ENCODE peak calls at places on chromosomes 3 and 15, in six cellular contexts. One of them, this sample, is unnamed.

GRCh38 chr3:18501679-18502343 is 76.7 kb upstream of the SATB1 start:
- DNase-seq in cardiac septum: no peak
- DNase-seq in Daoy: no peak
- DNase-seq in activated CD4-positive, CD25-positive, alpha-beta regulatory T cell treated with anti-CD3 and anti-CD28 coated beads, Interleukin-2, amount 50 U/mL, for 72 hours: no peak
- DNase-seq in AG08396: no peak
- DNase-seq in left ventricle myocardium superior: no peak
- DNase-seq in this sample: no peak

GRCh38 chr15:75171408-75171807 is 30.3 kb upstream of the C15orf39 start:
- DNase-seq in cardiac septum: no peak
- DNase-seq in Daoy: peak; percentile 88
- DNase-seq in activated CD4-positive, CD25-positive, alpha-beta regulatory T cell treated with anti-CD3 and anti-CD28 coated beads, Interleukin-2, amount 50 U/mL, for 72 hours: no peak
- DNase-seq in AG08396: peak; percentile 70
- DNase-seq in left ventricle myocardium superior: no peak
- DNase-seq in this sample: no peak

GRCh38 chr15:28125673-28126651 is 26.8 kb upstream of the OCA2 start:
- DNase-seq in cardiac septum: peak; percentile 31
- DNase-seq in Daoy: peak; percentile 23
- DNase-seq in activated CD4-positive, CD25-positive, alpha-beta regulatory T cell treated with anti-CD3 and anti-CD28 coated beads, Interleukin-2, amount 50 U/mL, for 72 hours: no peak
- DNase-seq in AG08396: peak; percentile 62
- DNase-seq in left ventricle myocardium superior: no peak
- DNase-seq in this sample: no peak

GRCh38 chr3:144502398-144502797 is 530.8 kb downstream of the DIPK2A start:
- DNase-seq in cardiac septum: no peak
- DNase-seq in Daoy: no peak
- DNase-seq in activated CD4-positive, CD25-positive, alpha-beta regulatory T cell treated with anti-CD3 and anti-CD28 coated beads, Interleukin-2, amount 50 U/mL, for 72 hours: no peak
- DNase-seq in AG08396: no peak
- DNase-seq in left ventricle myocardium superior: no peak
- DNase-seq in this sample: no peak

GRCh38 chr3:136266468-136266867 is 16.3 kb downstream of the PCCB start:
- DNase-seq in cardiac septum: no peak
- DNase-seq in Daoy: peak; percentile 13
- DNase-seq in activated CD4-positive, CD25-positive, alpha-beta regulatory T cell treated with anti-CD3 and anti-CD28 coated beads, Interleukin-2, amount 50 U/mL, for 72 hours: no peak
- DNase-seq in AG08396: peak; percentile 21
- DNase-seq in left ventricle myocardium superior: no peak
- DNase-seq in this sample: peak; percentile 55

GRCh38 chr3:150216041-150216811 is 191.9 kb upstream of the TSC22D2 start:
- DNase-seq in cardiac septum: peak; percentile 84
- DNase-seq in Daoy: peak; percentile 68
- DNase-seq in activated CD4-positive, CD25-positive, alpha-beta regulatory T cell treated with anti-CD3 and anti-CD28 coated beads, Interleukin-2, amount 50 U/mL, for 72 hours: no peak
- DNase-seq in AG08396: peak; percentile 41
- DNase-seq in left ventricle myocardium superior: peak; percentile 63
- DNase-seq in this sample: no peak

GRCh38 chr3:158455406-158455805 is 115.6 kb upstream of the MLF1 start:
- DNase-seq in cardiac septum: no peak
- DNase-seq in Daoy: no peak
- DNase-seq in activated CD4-positive, CD25-positive, alpha-beta regulatory T cell treated with anti-CD3 and anti-CD28 coated beads, Interleukin-2, amount 50 U/mL, for 72 hours: no peak
- DNase-seq in AG08396: no peak
- DNase-seq in left ventricle myocardium superior: no peak
- DNase-seq in this sample: no peak

GRCh38 chr15:74642328-74642723 is 26.7 kb downstream of the CLK3 start:
- DNase-seq in cardiac septum: no peak
- DNase-seq in Daoy: no peak
- DNase-seq in activated CD4-positive, CD25-positive, alpha-beta regulatory T cell treated with anti-CD3 and anti-CD28 coated beads, Interleukin-2, amount 50 U/mL, for 72 hours: no peak
- DNase-seq in AG08396: no peak
- DNase-seq in left ventricle myocardium superior: no peak
- DNase-seq in this sample: no peak

GRCh38 chr3:13365390-13366379 is 54.4 kb downstream of the NUP210 start:
- DNase-seq in cardiac septum: no peak
- DNase-seq in Daoy: no peak
- DNase-seq in activated CD4-positive, CD25-positive, alpha-beta regulatory T cell treated with anti-CD3 and anti-CD28 coated beads, Interleukin-2, amount 50 U/mL, for 72 hours: no peak
- DNase-seq in AG08396: no peak
- DNase-seq in left ventricle myocardium superior: no peak
- DNase-seq in this sample: no peak

GRCh38 chr15:93027413-93027812 is 61.6 kb downstream of the RGMA start:
- DNase-seq in cardiac septum: no peak
- DNase-seq in Daoy: no peak
- DNase-seq in activated CD4-positive, CD25-positive, alpha-beta regulatory T cell treated with anti-CD3 and anti-CD28 coated beads, Interleukin-2, amount 50 U/mL, for 72 hours: no peak
- DNase-seq in AG08396: no peak
- DNase-seq in left ventricle myocardium superior: no peak
- DNase-seq in this sample: no peak

GRCh38 chr15:90000175-90000923 is 775 bp upstream of the ZNF710 start:
- DNase-seq in cardiac septum: no peak
- DNase-seq in Daoy: peak; percentile 30
- DNase-seq in activated CD4-positive, CD25-positive, alpha-beta regulatory T cell treated with anti-CD3 and anti-CD28 coated beads, Interleukin-2, amount 50 U/mL, for 72 hours: no peak
- DNase-seq in AG08396: peak; percentile 52
- DNase-seq in left ventricle myocardium superior: peak; percentile 54
- DNase-seq in this sample: peak; percentile 48

GRCh38 chr15:74035121-74035829 is 40.8 kb downstream of the PML start:
- DNase-seq in cardiac septum: no peak
- DNase-seq in Daoy: no peak
- DNase-seq in activated CD4-positive, CD25-positive, alpha-beta regulatory T cell treated with anti-CD3 and anti-CD28 coated beads, Interleukin-2, amount 50 U/mL, for 72 hours: no peak
- DNase-seq in AG08396: peak; percentile 3
- DNase-seq in left ventricle myocardium superior: no peak
- DNase-seq in this sample: no peak

GRCh38 chr3:197592361-197593045 is 36.7 kb upstream of the BDH1 start:
- DNase-seq in cardiac septum: no peak
- DNase-seq in Daoy: no peak
- DNase-seq in activated CD4-positive, CD25-positive, alpha-beta regulatory T cell treated with anti-CD3 and anti-CD28 coated beads, Interleukin-2, amount 50 U/mL, for 72 hours: no peak
- DNase-seq in AG08396: no peak
- DNase-seq in left ventricle myocardium superior: no peak
- DNase-seq in this sample: no peak